ENCODE peak calls at places on chromosome 19, in four cellular contexts. A is H9, P is IMR-90, H is OCI-LY7. G is an unnamed sample.
A peak's percentile ranks its signal among the peaks of the same experiment; 100 is the strongest.

GRCh38 chr19:28184997-28185396 is 1028.0 kb downstream of the UQCRFS1 start:
- DNase-seq in H (no peak), P (no peak), A (no peak), G (no peak)

GRCh38 chr19:19447536-19448237 is 42.2 kb downstream of the GATAD2A start:
- DNase-seq in H (no peak), A (peak; percentile 31), P (peak; percentile 28), G (no peak)

GRCh38 chr19:38837656-38838121 is 6.1 kb upstream of the ECH1 start:
- DNase-seq in A (no peak), H (no peak), P (peak; percentile 35), G (peak; percentile 78)

GRCh38 chr19:18668252-18668631 is 15.2 kb upstream of the CRTC1 start:
- DNase-seq in A (no peak), P (no peak), H (no peak), G (no peak)

GRCh38 chr19:51327066-51327985 is 14.6 kb downstream of the VSIG10L start:
- DNase-seq in A (peak; percentile 89), P (peak; percentile 17), H (no peak), G (peak; percentile 59)

GRCh38 chr19:15379996-15380647 is 535 bp upstream of the AKAP8 start:
- DNase-seq in H (peak; percentile 46), A (peak; percentile 89), P (peak; percentile 11), G (peak; percentile 75)

GRCh38 chr19:39014037-39014436 is 18.3 kb downstream of the FBXO27 start:
- DNase-seq in A (no peak), P (no peak), H (no peak), G (no peak)

GRCh38 chr19:12244370-12244769 is 50.3 kb downstream of the ZNF44 start:
- DNase-seq in H (peak; percentile 20), A (no peak), P (no peak), G (no peak)

GRCh38 chr19:15828121-15828620 is 12.7 kb upstream of the OR10H1 start:
- DNase-seq in H (no peak), P (no peak), A (no peak), G (no peak)

GRCh38 chr19:31676271-31677004 is 327.2 kb upstream of the TSHZ3 start:
- DNase-seq in H (peak; percentile 3), A (peak; percentile 58), P (no peak), G (peak; percentile 13)

GRCh38 chr19:51809787-51810186 is 14.8 kb downstream of the FPR3 start:
- DNase-seq in H (no peak), A (no peak), P (no peak), G (no peak)

GRCh38 chr19:49408816-49409440 is 14.3 kb downstream of the PTH2 start:
- DNase-seq in H (peak; percentile 44), A (no peak), P (no peak), G (no peak)

GRCh38 chr19:55647732-55648656 is at the start of gene CCDC106:
- DNase-seq in A (peak; percentile 86), H (peak; percentile 85), P (peak; percentile 68), G (peak; percentile 82)

GRCh38 chr19:9078651-9079050 is 8.2 kb upstream of the OR1M1 start:
- DNase-seq in H (no peak), P (no peak), A (no peak), G (no peak)

GRCh38 chr19:2089727-2090053 is 6.4 kb downstream of the MOB3A start:
- DNase-seq in A (no peak), H (no peak), P (no peak), G (no peak)

GRCh38 chr19:30692517-30692870 is 320.3 kb downstream of the ZNF536 start:
- DNase-seq in A (no peak), H (no peak), P (no peak), G (no peak)

GRCh38 chr19:6056801-6057650 is 53.3 kb downstream of the RFX2 start:
- DNase-seq in A (peak; percentile 39), P (peak; percentile 91), H (no peak), G (peak; percentile 84)

GRCh38 chr19:38917921-38918491 is 6.0 kb upstream of the CCER2 start:
- DNase-seq in H (no peak), P (no peak), A (no peak), G (peak; percentile 43)

GRCh38 chr19:5519076-5519475 is 48.7 kb downstream of the TINCR start:
- DNase-seq in H (no peak), P (no peak), A (no peak), G (no peak)

DNA sequence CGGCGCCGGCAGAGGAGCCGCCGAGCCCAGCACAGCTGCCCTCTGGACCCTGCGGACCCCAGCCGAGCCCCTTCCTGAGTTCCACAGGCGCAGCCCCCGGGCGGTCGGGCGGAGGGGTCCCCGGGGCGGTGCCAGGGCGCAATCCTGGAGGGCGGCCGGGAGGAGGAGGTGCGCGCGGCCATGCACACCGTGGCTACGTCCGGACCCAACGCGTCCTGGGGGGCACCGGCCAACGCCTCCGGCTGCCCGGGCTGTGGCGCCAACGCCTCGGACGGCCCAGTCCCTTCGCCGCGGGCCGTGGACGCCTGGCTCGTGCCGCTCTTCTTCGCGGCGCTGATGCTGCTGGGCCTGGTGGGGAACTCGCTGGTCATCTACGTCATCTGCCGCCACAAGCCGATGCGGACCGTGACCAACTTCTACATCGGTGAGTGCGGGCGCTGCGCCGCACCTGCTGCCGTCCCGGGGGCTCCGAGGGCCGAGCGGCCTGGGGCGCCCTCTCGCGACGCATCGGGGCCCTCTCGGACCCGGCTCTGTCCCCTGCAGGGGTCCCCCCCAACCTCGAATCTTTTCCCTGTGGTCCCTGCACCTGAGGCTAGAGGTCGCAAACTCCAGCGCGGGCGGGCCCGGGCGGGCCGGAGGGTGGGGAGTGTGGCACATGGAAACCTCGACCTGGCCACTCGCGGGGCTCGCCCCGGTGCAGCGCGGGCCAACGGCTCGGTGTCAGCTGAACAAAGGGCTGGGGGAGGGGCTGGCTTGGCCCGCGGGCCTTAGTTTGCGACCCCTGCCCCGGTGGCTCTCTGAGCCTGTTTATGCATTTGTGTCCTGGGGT is at the start of gene KISS1R:
- DNase-seq in H (peak; percentile 78), P (peak; percentile 34), A (peak; percentile 89), G (peak; percentile 74)
- H3K4me2 ChIP-seq in H (peak within 1 kb of the TSS; percentile 32), P (peak within 1 kb of the TSS; percentile 69), A (peak within 1 kb of the TSS; percentile 51), G (peak within 1 kb of the TSS; percentile 94)

DNA sequence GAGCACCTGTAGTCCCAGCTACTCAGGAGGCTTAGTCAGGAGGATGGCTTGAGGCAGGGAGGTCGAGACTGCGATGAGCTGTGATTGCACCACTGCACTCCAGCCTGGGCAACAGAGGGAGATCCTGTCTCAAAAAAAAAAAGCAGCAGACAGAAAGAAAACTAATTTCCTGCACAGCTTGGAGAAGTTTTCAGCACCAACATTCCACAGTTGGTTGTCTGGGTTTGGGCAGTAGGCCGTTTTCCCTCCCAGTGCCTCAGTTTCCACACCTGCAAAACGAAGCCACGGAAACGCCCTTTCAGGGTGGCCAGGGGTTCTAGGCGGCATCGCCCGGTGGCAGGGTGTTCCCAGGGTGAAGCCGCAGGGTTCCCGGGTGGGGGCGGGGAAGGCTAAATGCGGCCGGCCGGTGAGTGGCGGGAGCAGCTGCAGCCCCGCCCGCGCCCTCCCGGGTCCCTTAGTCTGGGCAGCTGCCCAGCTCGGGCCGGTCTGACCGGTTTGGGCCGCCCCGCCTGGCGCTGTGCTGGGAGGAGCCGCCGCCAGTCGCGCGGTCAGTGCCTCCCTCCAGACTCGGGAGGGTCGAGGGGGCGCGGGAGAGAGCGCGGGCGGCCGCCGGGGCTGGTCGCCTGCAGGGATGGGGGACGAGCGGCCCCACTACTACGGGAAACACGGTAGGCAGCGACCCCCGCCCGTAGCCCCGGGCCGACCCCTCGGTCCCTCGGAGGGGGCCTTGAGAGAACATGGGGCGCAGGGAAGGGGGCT is at the start of gene SLC44A2:
- DNase-seq in A (peak; percentile 87), H (no peak), P (peak; percentile 35), G (peak; percentile 94)
- H2AFZ ChIP-seq in A (peak within 1 kb of the TSS; percentile 60), H (no peak within 1 kb of the TSS), P (peak within 1 kb of the TSS; percentile 93), G (peak within 1 kb of the TSS; percentile 62)

GRCh38 chr19:36060430-36060829 is 5.7 kb downstream of the WDR62 start:
- DNase-seq in P (peak; percentile 63), H (peak; percentile 36), A (peak; percentile 49), G (peak; percentile 67)

GRCh38 chr19:36054733-36055686 is at the start of gene WDR62:
- DNase-seq in A (peak; percentile 92), H (peak; percentile 96), P (no peak), G (peak; percentile 97)

GRCh38 chr19:36059180-36059910 is 4.6 kb downstream of the WDR62 start:
- DNase-seq in H (no peak), A (no peak), P (no peak), G (no peak)

GRCh38 chr19:36061367-36061766 is 6.7 kb downstream of the WDR62 start:
- DNase-seq in A (no peak), P (no peak), H (no peak), G (no peak)

DNA sequence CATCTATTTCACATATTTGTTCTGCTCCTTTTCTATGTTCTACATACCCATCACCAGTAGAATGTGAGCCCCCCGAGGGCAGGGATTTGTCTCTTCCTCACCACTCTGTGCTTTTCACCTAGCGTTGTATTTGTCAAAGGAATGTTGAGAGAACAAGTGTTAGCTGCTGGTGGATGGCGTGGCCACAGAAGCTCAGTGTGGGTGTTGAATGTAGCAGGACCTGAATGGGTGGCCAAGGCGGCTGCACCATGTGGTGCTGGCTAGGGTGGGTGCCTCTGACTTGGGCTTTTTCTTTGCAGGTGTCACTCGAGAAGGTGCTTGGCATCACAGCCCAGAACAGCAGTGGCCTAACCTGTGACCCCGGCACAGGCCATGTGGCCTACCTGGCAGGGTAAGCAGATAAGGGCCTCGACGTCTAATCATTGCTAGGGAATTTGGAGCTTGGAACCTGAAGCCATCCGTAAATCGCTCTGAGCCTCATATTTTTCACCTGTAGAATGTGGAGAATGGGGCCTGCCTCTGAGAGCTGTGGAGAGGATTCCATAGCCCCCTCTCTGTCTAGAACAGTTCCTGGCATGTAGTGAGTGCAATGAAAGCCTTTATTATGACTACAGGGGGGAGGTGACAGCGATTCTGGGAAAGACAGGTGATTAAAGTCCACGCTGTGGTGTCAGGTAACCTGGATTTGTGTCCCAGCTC is 3.9 kb downstream of the WDR62 start:
- DNase-seq in H (no peak), P (no peak), A (no peak), G (peak; percentile 49)
- H3K4me2 ChIP-seq in H (no peak overlapping the region), P (no peak overlapping the region), A (no peak overlapping the region), G (no peak overlapping the region)

GRCh38 chr19:16912780-16913179 is 24.0 kb downstream of the F2RL3 start:
- DNase-seq in H (no peak), P (no peak), A (no peak), G (no peak)
- H2AFZ ChIP-seq in H (no peak overlapping the region), P (no peak overlapping the region), A (no peak overlapping the region), G (no peak overlapping the region)

DNA sequence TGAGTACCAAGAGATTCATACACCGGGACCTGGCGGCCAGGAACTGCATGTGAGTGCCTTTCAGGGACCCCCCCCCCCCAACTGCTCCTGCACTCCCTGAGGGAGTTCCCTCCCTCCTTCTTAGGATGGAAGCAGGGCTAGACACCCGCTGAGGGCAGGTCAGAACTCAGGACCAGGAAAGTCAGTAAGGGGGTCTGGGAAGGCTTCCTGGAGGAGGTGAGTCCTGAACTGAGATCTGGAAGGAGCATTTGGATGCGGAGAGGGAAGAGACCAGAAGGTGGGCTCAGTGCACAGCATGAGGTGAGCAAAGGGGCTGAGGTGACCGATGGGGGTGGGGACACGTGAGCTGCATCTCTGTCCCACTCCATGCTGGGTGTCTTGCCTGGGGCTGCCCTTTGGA is 10.5 kb upstream of the HNRNPUL1 start:
- DNase-seq in H (no peak), P (no peak), A (no peak), G (no peak)
- H3K4me2 ChIP-seq in H (no peak overlapping the region), P (no peak overlapping the region), A (no peak overlapping the region), G (no peak overlapping the region)

G was measured in hepatocyte.